ENCODE peak calls at places on chromosome 12, in six cellular contexts. T is stimulated activated CD4-positive, alpha-beta T cell treated with anti-CD3 and anti-CD28 coated beads, Interleukin-2, amount 100 ng/mL, for 24 hours; H is Daoy; V is KG1; Z is activated CD8-positive, alpha-beta memory T cell treated with anti-CD3 and anti-CD28 coated beads for 48 hours; Q is NCI-H1105. Y is an unnamed sample.

GRCh38 chr12:106118-106561 is 39.6 kb downstream of the IQSEC3 start:
- DNase-seq in Q (no peak), H (no peak), V (no peak), Z (no peak), T (no peak), Y (peak; percentile 58)

GRCh38 chr12:49684310-49684854 is 22.8 kb downstream of the FMNL3 start:
- DNase-seq in V (no peak), H (no peak), T (no peak), Z (no peak), Q (no peak), Y (no peak)

GRCh38 chr12:1800646-1801284 is 19.6 kb upstream of the LRTM2 start:
- DNase-seq in V (no peak), H (no peak), Z (no peak), T (no peak), Q (no peak), Y (peak; percentile 70)

GRCh38 chr12:32399373-32400113 is at the start of gene FGD4:
- DNase-seq in Z (peak; percentile 16), V (peak; percentile 34), H (peak; percentile 94), T (peak; percentile 69), Q (peak; percentile 93), Y (peak; percentile 97)

GRCh38 chr12:56146492-56147460 is 5.6 kb upstream of the MYL6B start:
- DNase-seq in V (no peak), Z (no peak), Q (no peak), T (no peak), H (peak; percentile 35), Y (no peak)

GRCh38 chr12:8648598-8649205 is 13.9 kb downstream of the MFAP5 start:
- DNase-seq in Z (peak; percentile 59), T (peak; percentile 78), H (no peak), V (no peak), Q (no peak), Y (no peak)

GRCh38 chr12:6065872-6066217 is 58.6 kb downstream of the VWF start:
- DNase-seq in Q (no peak), H (peak; percentile 50), T (no peak), Z (no peak), V (no peak), Y (no peak)

GRCh38 chr12:107522692-107523477 is 162.7 kb upstream of the PWP1 start:
- DNase-seq in T (no peak), V (no peak), Q (no peak), H (no peak), Z (no peak), Y (no peak)

GRCh38 chr12:28893365-28893764 is 255.7 kb upstream of the FAR2 start:
- DNase-seq in T (no peak), Z (no peak), H (no peak), V (no peak), Q (no peak), Y (no peak)

GRCh38 chr12:107320031-107320928 is 226.9 kb upstream of the CRY1 start:
- DNase-seq in V (no peak), T (peak; percentile 86), H (peak; percentile 87), Z (no peak), Q (peak; percentile 61), Y (no peak)

GRCh38 chr12:113136128-113136989 is 798 bp upstream of the RASAL1 start:
- DNase-seq in H (peak; percentile 59), Z (no peak), V (no peak), T (peak; percentile 69), Q (no peak), Y (no peak)